ENCODE peak calls at places on chromosomes 1 and 21, in six cellular contexts. One of them, this sample, is unnamed. For H3K36me3, the result is how much of the 10 kb centered on the place peaks cover.

GRCh38 chr1:166089804-166090203 is 77.0 kb downstream of the FAM78B start:
- DNase-seq in K562: no peak
- DNase-seq in NT2/D1: no peak
- DNase-seq in H1: no peak
- DNase-seq in HepG2: no peak
- DNase-seq in GM12878: peak
- DNase-seq in this sample: no peak

GRCh38 chr1:18109756-18110597 is 2.4 kb downstream of the IGSF21 start:
- DNase-seq in K562: no peak
- DNase-seq in NT2/D1: no peak
- DNase-seq in H1: peak
- DNase-seq in HepG2: no peak
- DNase-seq in GM12878: no peak
- DNase-seq in this sample: no peak

GRCh38 chr1:31855038-31855845 is 39.4 kb upstream of the SPOCD1 start:
- DNase-seq in K562: no peak
- DNase-seq in NT2/D1: no peak
- DNase-seq in H1: no peak
- DNase-seq in HepG2: peak
- DNase-seq in GM12878: no peak
- DNase-seq in this sample: no peak

GRCh38 chr1:9728451-9729295 is 77.1 kb downstream of the PIK3CD start:
- DNase-seq in K562: no peak
- DNase-seq in NT2/D1: no peak
- DNase-seq in H1: no peak
- DNase-seq in HepG2: no peak
- DNase-seq in GM12878: no peak
- DNase-seq in this sample: no peak

GRCh38 chr1:79568411-79568810 is 561.9 kb upstream of the ADGRL4 start:
- DNase-seq in K562: no peak
- DNase-seq in NT2/D1: no peak
- DNase-seq in H1: no peak
- DNase-seq in HepG2: no peak
- DNase-seq in GM12878: no peak
- DNase-seq in this sample: no peak

GRCh38 chr1:61142726-61143500 is 60.6 kb downstream of the NFIA start:
- DNase-seq in K562: no peak
- DNase-seq in NT2/D1: no peak
- DNase-seq in H1: no peak
- DNase-seq in HepG2: no peak
- DNase-seq in GM12878: no peak
- DNase-seq in this sample: no peak

GRCh38 chr1:87045757-87046422 is 131.5 kb downstream of the HS2ST1 start:
- DNase-seq in K562: no peak
- DNase-seq in NT2/D1: no peak
- DNase-seq in H1: no peak
- DNase-seq in HepG2: no peak
- DNase-seq in GM12878: no peak
- DNase-seq in this sample: no peak

GRCh38 chr1:153535664-153536585 is at the start of gene S100A6:
- DNase-seq in K562: peak
- DNase-seq in NT2/D1: no peak
- DNase-seq in H1: no peak
- DNase-seq in HepG2: peak
- DNase-seq in GM12878: no peak
- DNase-seq in this sample: peak

GRCh38 chr1:198624648-198624980 is 14.2 kb upstream of the PTPRC start:
- DNase-seq in K562: no peak
- DNase-seq in NT2/D1: no peak
- DNase-seq in H1: no peak
- DNase-seq in HepG2: no peak
- DNase-seq in GM12878: no peak
- DNase-seq in this sample: no peak

GRCh38 chr1:9413143-9413876 is 120.6 kb downstream of the SPSB1 start:
- DNase-seq in K562: peak
- DNase-seq in NT2/D1: no peak
- DNase-seq in H1: no peak
- DNase-seq in HepG2: no peak
- DNase-seq in GM12878: peak
- DNase-seq in this sample: peak

GRCh38 chr1:7517611-7518330 is 253.3 kb upstream of the VAMP3 start:
- DNase-seq in K562: no peak
- DNase-seq in NT2/D1: no peak
- DNase-seq in H1: no peak
- DNase-seq in HepG2: no peak
- DNase-seq in GM12878: no peak
- DNase-seq in this sample: no peak

GRCh38 chr1:6554907-6555778 is at the start of gene TAS1R1:
- DNase-seq in K562: no peak
- DNase-seq in NT2/D1: no peak
- DNase-seq in H1: no peak
- DNase-seq in HepG2: no peak
- DNase-seq in GM12878: no peak
- DNase-seq in this sample: no peak

GRCh38 chr1:219938706-219939105 is 10.3 kb upstream of the SLC30A10 start:
- DNase-seq in K562: peak
- DNase-seq in NT2/D1: no peak
- DNase-seq in H1: no peak
- DNase-seq in HepG2: no peak
- DNase-seq in GM12878: no peak
- DNase-seq in this sample: no peak

GRCh38 chr1:180548686-180549326 is 10.0 kb upstream of the OVAAL start:
- DNase-seq in K562: no peak
- DNase-seq in NT2/D1: no peak
- DNase-seq in H1: no peak
- DNase-seq in HepG2: no peak
- DNase-seq in GM12878: no peak
- DNase-seq in this sample: no peak

GRCh38 chr1:38062361-38063288 is 16.0 kb upstream of the POU3F1 start:
- DNase-seq in K562: no peak
- DNase-seq in NT2/D1: no peak
- DNase-seq in H1: no peak
- DNase-seq in HepG2: no peak
- DNase-seq in GM12878: no peak
- DNase-seq in this sample: no peak

GRCh38 chr21:14547834-14548513 is 1.9 kb upstream of the SAMSN1 start:
- DNase-seq in K562: no peak
- DNase-seq in NT2/D1: no peak
- DNase-seq in H1: no peak
- DNase-seq in HepG2: no peak
- DNase-seq in GM12878: no peak
- DNase-seq in this sample: no peak

GRCh38 chr1:240413732-240414131 is 198.2 kb downstream of the GREM2 start:
- DNase-seq in K562: no peak
- DNase-seq in NT2/D1: no peak
- DNase-seq in H1: no peak
- DNase-seq in HepG2: no peak
- DNase-seq in GM12878: no peak
- DNase-seq in this sample: no peak

GRCh38 chr1:151980287-151981177 is 13.1 kb downstream of the S100A10 start:
- DNase-seq in K562: no peak
- DNase-seq in NT2/D1: no peak
- DNase-seq in H1: no peak
- DNase-seq in HepG2: no peak
- DNase-seq in GM12878: no peak
- DNase-seq in this sample: no peak

GRCh38 chr1:215146252-215146975 is 63.9 kb downstream of the KCNK2 start:
- DNase-seq in K562: no peak
- DNase-seq in NT2/D1: peak
- DNase-seq in H1: no peak
- DNase-seq in HepG2: peak
- DNase-seq in GM12878: no peak
- DNase-seq in this sample: peak

GRCh38 chr1:185680453-185680852 is 53.7 kb upstream of the HMCN1 start:
- DNase-seq in K562: no peak
- DNase-seq in NT2/D1: no peak
- DNase-seq in H1: no peak
- DNase-seq in HepG2: no peak
- DNase-seq in GM12878: no peak
- DNase-seq in this sample: no peak

GRCh38 chr1:81574365-81574764 is 226.4 kb upstream of the ADGRL2 start:
- DNase-seq in K562: no peak
- DNase-seq in NT2/D1: no peak
- DNase-seq in H1: no peak
- DNase-seq in HepG2: no peak
- DNase-seq in GM12878: no peak
- DNase-seq in this sample: no peak

GRCh38 chr1:155070721-155071556 is 7.4 kb downstream of the EFNA4 start:
- DNase-seq in K562: peak
- DNase-seq in NT2/D1: peak
- DNase-seq in H1: no peak
- DNase-seq in HepG2: peak
- DNase-seq in GM12878: no peak
- DNase-seq in this sample: no peak

DNA sequence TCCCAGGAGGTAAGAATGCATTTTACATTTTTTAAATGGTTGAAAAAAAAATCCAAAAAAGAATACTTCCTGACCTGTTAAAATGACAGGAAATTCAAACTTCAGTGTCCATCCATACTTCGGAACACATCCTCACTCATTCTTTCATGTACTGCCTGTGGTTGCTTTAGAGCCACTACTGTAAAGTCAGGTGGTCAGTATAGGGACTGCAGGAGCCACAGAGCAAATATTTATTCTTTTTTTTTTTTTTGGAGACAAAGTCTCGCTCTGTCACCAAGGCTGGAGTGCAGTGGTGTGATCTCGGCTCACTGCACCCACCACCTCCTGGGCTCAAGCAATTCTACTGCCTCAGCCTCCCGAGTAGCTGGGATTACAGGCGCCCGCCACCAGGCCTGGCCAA is 124.7 kb downstream of the CLIC6 start:
- DNase-seq in K562: no peak
- DNase-seq in NT2/D1: no peak
- DNase-seq in H1: no peak
- DNase-seq in HepG2: peak
- DNase-seq in GM12878: no peak
- DNase-seq in this sample: no peak
- H3K36me3 ChIP-seq in K562: half or more
- H3K36me3 ChIP-seq in NT2/D1: half or more
- H3K36me3 ChIP-seq in H1: under half
- H3K36me3 ChIP-seq in HepG2: under half
- H3K36me3 ChIP-seq in GM12878: under half
- H3K36me3 ChIP-seq in this sample: under half

GRCh38 chr1:109908857-109909256 is 1.8 kb upstream of the CSF1 start:
- DNase-seq in K562: no peak
- DNase-seq in NT2/D1: no peak
- DNase-seq in H1: no peak
- DNase-seq in HepG2: no peak
- DNase-seq in GM12878: no peak
- DNase-seq in this sample: no peak

GRCh38 chr1:109909531-109909930 is 1.1 kb upstream of the CSF1 start:
- DNase-seq in K562: no peak
- DNase-seq in NT2/D1: no peak
- DNase-seq in H1: no peak
- DNase-seq in HepG2: no peak
- DNase-seq in GM12878: no peak
- DNase-seq in this sample: no peak

GRCh38 chr1:109912214-109912861 is 1.7 kb downstream of the CSF1 start:
- DNase-seq in K562: no peak
- DNase-seq in NT2/D1: no peak
- DNase-seq in H1: no peak
- DNase-seq in HepG2: no peak
- DNase-seq in GM12878: no peak
- DNase-seq in this sample: no peak

GRCh38 chr1:109910963-109911798 is 532 bp downstream of the CSF1 start:
- DNase-seq in K562: no peak
- DNase-seq in NT2/D1: no peak
- DNase-seq in H1: no peak
- DNase-seq in HepG2: no peak
- DNase-seq in GM12878: no peak
- DNase-seq in this sample: no peak

GRCh38 chr1:109910123-109910962 is at the start of gene CSF1:
- DNase-seq in K562: peak
- DNase-seq in NT2/D1: no peak
- DNase-seq in H1: no peak
- DNase-seq in HepG2: no peak
- DNase-seq in GM12878: peak
- DNase-seq in this sample: no peak
- TF ChIP-seq ZNF274 in K562: no peak
- TF ChIP-seq ZNF274 in NT2/D1: no peak
- TF ChIP-seq ZNF274 in H1: no peak
- TF ChIP-seq ZNF274 in HepG2: peak
- TF ChIP-seq ZNF274 in GM12878: no peak
- TF ChIP-seq ZNF274 in this sample: no peak

GRCh38 chr1:58785424-58786058 is 1.7 kb upstream of the JUN start:
- DNase-seq in K562: no peak
- DNase-seq in NT2/D1: peak
- DNase-seq in H1: no peak
- DNase-seq in HepG2: peak
- DNase-seq in GM12878: peak
- DNase-seq in this sample: no peak
- H3K4me3 ChIP-seq in K562: peak
- H3K4me3 ChIP-seq in NT2/D1: peak
- H3K4me3 ChIP-seq in H1: peak
- H3K4me3 ChIP-seq in HepG2: peak
- H3K4me3 ChIP-seq in GM12878: peak
- H3K4me3 ChIP-seq in this sample: peak

GRCh38 chr1:23695667-23696066 is 4.1 kb downstream of the RPL11 start:
- DNase-seq in K562: no peak
- DNase-seq in NT2/D1: no peak
- DNase-seq in H1: no peak
- DNase-seq in HepG2: no peak
- DNase-seq in GM12878: no peak
- DNase-seq in this sample: no peak
- H3K36me3 ChIP-seq in K562: half or more
- H3K36me3 ChIP-seq in NT2/D1: half or more
- H3K36me3 ChIP-seq in H1: half or more
- H3K36me3 ChIP-seq in HepG2: half or more
- H3K36me3 ChIP-seq in GM12878: half or more
- H3K36me3 ChIP-seq in this sample: half or more

GRCh38 chr1:41382531-41383090 is 21.4 kb downstream of the FOXO6 start:
- DNase-seq in K562: no peak
- DNase-seq in NT2/D1: no peak
- DNase-seq in H1: no peak
- DNase-seq in HepG2: no peak
- DNase-seq in GM12878: no peak
- DNase-seq in this sample: peak
- TF ChIP-seq ZNF274 in K562: no peak
- TF ChIP-seq ZNF274 in NT2/D1: no peak
- TF ChIP-seq ZNF274 in H1: no peak
- TF ChIP-seq ZNF274 in HepG2: no peak
- TF ChIP-seq ZNF274 in GM12878: no peak
- TF ChIP-seq ZNF274 in this sample: no peak